ENCODE peak calls at places on chromosome 13, in seven cellular contexts. Z is K562, H is HCT116, N is A549, G is GM12878, S is H1, M is HepG2. A is an unnamed sample.

GRCh38 chr13:106851251-106851650 is 283.3 kb upstream of the ARGLU1 start:
- DNase-seq in N (no peak), M (no peak), H (no peak), Z (no peak), S (no peak), G (no peak), A (peak)

GRCh38 chr13:48533207-48533499 is 273 bp upstream of the RCBTB2 start:
- DNase-seq in H (no peak), Z (no peak), M (no peak), G (no peak), S (no peak), N (peak), A (no peak)

GRCh38 chr13:100773923-100774641 is 99.5 kb upstream of the TMTC4 start:
- DNase-seq in G (no peak), Z (no peak), N (no peak), S (no peak), H (no peak), M (no peak), A (no peak)

GRCh38 chr13:37058801-37059135 is 720 bp downstream of the SUPT20H start:
- DNase-seq in N (peak), H (no peak), M (no peak), Z (peak), G (peak), S (no peak), A (no peak)

GRCh38 chr13:108448891-108449290 is 179.4 kb downstream of the TNFSF13B start:
- DNase-seq in N (no peak), H (no peak), M (no peak), Z (no peak), G (no peak), S (no peak), A (no peak)

GRCh38 chr13:40109324-40109958 is 454.0 kb downstream of the COG6 start:
- DNase-seq in N (peak), G (no peak), S (no peak), Z (no peak), H (no peak), M (no peak), A (peak)

GRCh38 chr13:50106559-50106958 is 91.3 kb downstream of the KCNRG start:
- DNase-seq in S (no peak), N (no peak), Z (no peak), M (no peak), G (no peak), H (no peak), A (no peak)

GRCh38 chr13:39510296-39510695 is 92.7 kb downstream of the LHFPL6 start:
- DNase-seq in N (no peak), Z (no peak), S (no peak), M (no peak), G (peak), H (no peak), A (no peak)

GRCh38 chr13:51083706-51084105 is 27.4 kb downstream of the C13orf42 start:
- DNase-seq in H (no peak), M (no peak), N (no peak), S (no peak), Z (no peak), G (no peak), A (no peak)

GRCh38 chr13:74158028-74158427 is 23.8 kb upstream of the KLF12 start:
- DNase-seq in H (no peak), M (no peak), G (no peak), S (no peak), Z (no peak), N (no peak), A (peak)

GRCh38 chr13:35621989-35622388 is 145.5 kb upstream of the MAB21L1 start:
- DNase-seq in S (no peak), M (no peak), G (no peak), N (no peak), Z (no peak), H (no peak), A (peak)

GRCh38 chr13:98990701-98991100 is 12.8 kb upstream of the DOCK9 start:
- DNase-seq in M (no peak), N (no peak), H (no peak), S (no peak), G (no peak), Z (no peak), A (no peak)
- TF ChIP-seq RAD21 in M (no peak), N (no peak), H (no peak), S (no peak), G (no peak), Z (no peak), A (no peak)

DNA sequence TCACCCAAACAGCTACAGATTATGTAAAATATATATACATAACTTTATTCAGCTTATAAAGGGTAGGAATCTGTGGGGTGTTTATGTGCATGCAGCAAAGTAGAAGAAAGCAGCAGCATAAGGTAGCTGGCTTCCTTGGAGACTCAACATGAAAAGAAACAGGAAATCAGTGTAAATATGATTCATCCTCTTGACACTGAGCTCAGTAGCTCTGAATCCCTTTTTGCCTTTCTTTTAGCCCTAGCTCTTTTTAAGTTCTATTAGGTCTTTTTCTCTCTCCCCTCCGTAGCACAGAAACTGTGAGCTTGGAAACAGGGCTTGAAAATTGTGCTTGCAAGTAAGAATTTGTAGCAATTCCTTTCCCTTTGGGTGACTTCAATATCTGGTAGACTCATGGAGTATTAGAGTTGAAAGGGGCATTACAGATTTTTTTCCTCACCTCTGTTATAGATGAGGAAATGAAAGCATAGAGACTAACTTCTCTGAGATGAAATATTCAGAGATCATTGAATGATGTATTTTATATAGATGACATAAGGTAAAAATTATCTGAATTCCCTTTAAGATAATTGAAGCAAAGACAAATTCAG is 314.4 kb downstream of the PCDH9 start:
- DNase-seq in N (no peak), Z (no peak), G (no peak), H (no peak), S (no peak), M (no peak), A (peak)
- TF ChIP-seq CEBPB in N (no peak), Z (no peak), G (no peak), H (no peak), S (no peak), M (no peak), A (no peak)

DNA sequence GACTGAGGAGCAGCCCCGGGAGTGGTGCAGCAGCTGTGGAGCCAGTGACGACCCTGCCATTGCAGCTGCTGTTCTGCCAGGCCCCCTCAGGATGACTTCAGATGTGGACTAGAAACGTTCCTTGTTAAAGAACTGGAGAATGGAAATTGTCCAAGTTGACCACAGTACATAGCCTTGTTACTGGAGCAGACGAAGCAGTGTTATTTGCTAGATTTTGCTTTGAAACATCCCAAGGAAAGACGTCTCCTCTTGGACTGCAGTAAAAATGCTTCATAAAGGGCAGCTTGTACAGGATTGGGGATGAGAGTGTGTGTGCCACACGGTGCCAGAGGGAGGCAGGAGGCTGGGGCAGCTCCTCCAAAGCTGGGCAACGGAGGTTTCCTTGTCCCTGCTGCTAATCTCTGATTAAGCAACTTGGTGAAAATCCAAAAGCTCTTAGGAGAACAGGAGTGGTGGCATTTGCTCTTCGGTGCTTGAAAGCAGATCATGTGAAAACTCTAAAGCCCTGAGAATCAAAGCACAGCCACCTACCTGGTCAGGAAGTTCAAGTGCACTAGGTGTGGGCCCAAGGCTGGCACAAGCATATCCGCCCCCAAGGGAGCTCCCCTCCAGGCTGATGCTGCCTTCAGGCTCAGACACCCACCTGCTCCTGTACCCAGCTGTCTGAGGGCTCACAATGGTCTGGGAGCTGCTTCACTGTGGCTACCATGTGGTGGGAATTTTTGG is 34.5 kb downstream of the SHISA2 start:
- DNase-seq in Z (no peak), H (no peak), G (no peak), S (no peak), N (no peak), M (no peak), A (no peak)
- H3K27ac ChIP-seq in Z (no peak), H (no peak), G (no peak), S (no peak), N (no peak), M (no peak), A (no peak)

DNA sequence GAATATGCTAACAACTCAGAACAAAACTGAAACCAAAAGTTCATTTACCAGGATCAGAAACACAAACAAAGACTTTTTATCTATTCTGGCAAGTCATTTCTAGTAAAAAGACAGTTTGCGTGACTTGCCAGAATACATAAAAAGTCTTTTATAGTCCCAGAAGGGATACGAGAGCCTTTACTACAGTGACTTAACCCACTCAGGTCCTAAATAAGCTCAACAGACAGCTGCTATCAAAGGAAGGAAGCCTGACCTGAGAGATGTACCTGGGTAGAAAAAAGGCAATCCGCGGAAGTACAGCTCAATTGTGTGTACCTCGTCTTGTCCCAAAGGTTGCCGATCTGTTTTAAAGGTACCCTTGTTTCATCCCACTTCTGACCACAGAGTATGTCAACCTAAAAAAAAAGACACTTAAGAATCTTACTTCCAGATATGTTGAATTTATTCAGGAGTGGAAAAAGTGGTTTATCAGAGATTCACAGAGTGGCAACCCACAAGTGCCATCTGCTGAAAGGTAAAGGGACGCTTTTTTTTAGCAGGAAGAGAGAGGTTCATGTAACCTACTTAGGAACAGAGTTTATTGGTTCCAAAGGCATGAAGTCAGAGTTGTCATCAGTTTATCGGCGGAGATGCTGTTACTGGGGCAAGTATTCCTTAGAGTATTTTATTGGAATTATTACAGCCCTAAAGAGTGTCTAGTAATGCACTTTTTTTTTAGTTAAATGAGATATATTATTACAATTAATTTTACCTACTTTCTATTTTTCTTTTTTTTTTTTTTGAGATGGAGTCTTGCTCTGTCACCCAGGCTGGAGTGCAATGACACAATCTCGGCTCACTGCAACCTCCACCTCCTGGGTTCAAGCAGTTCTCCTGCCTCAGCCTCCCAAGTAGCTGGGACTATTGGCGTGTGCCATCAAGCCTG is 69.7 kb upstream of the C1QTNF9B start:
- DNase-seq in Z (no peak), N (no peak), M (no peak), S (no peak), G (peak), H (no peak), A (peak)
- TF ChIP-seq RAD21 in Z (no peak), N (no peak), M (no peak), S (no peak), G (no peak), H (no peak), A (no peak)